ENCODE peak calls at places on chromosome 11, in ten cellular contexts. Q is H9, J is A673, R is cardiac muscle cell, W is heart right ventricle, Y is HCT116, D is endodermal cell, P is adrenal gland, T is uterus, H is GM23338. I is an unnamed sample.

GRCh38 chr11:575324-575995 is 810 bp upstream of the PHRF1 start:
- DNase-seq in Q (no peak), J (peak; percentile 63), P (no peak), W (no peak), T (no peak), H (peak; percentile 88), R (peak; percentile 89), Y (peak; percentile 24), D (peak; percentile 96), I (peak; percentile 73)

GRCh38 chr11:29676993-29677392 is 339.8 kb downstream of the KCNA4 start:
- DNase-seq in J (no peak), Q (no peak), P (no peak), R (no peak), W (no peak), T (no peak), D (no peak), H (no peak), Y (no peak), I (no peak)

GRCh38 chr11:64969209-64969608 is 2.7 kb downstream of the MAJIN start:
- DNase-seq in H (no peak), J (peak; percentile 39), Y (no peak), Q (no peak), P (no peak), D (no peak), R (no peak), T (no peak), W (no peak), I (no peak)

GRCh38 chr11:18726040-18726439 is at the start of gene IGSF22:
- DNase-seq in D (peak; percentile 78), H (peak; percentile 76), P (no peak), Q (peak; percentile 61), Y (no peak), T (no peak), W (no peak), R (no peak), J (peak; percentile 39), I (no peak)

GRCh38 chr11:8068605-8069221 is 12.3 kb upstream of the TUB start:
- DNase-seq in W (peak; percentile 50), R (peak; percentile 55), P (peak; percentile 94), Y (no peak), D (peak; percentile 45), H (no peak), T (peak; percentile 72), Q (peak; percentile 23), J (peak; percentile 55), I (no peak)

GRCh38 chr11:113192121-113192925 is 122.1 kb upstream of the TTC12 start:
- DNase-seq in H (no peak), D (no peak), R (no peak), W (no peak), Y (no peak), T (no peak), J (no peak), P (no peak), Q (no peak), I (no peak)

GRCh38 chr11:114821626-114822025 is 143.3 kb downstream of the NXPE2 start:
- DNase-seq in T (no peak), W (no peak), H (peak; percentile 45), P (peak; percentile 75), Y (no peak), Q (peak; percentile 65), J (no peak), R (no peak), D (peak; percentile 64), I (no peak)

GRCh38 chr11:63840356-63841060 is 1.6 kb downstream of the MARK2 start:
- DNase-seq in Y (no peak), T (no peak), R (no peak), Q (no peak), D (no peak), J (no peak), P (no peak), W (no peak), H (no peak), I (no peak)

GRCh38 chr11:65404638-65405339 is 17.8 kb upstream of the NEAT1 start:
- DNase-seq in W (no peak), R (no peak), Q (no peak), T (no peak), D (no peak), H (no peak), J (no peak), Y (no peak), P (no peak), I (peak; percentile 53)

GRCh38 chr11:130452171-130452570 is 3.7 kb downstream of the ADAMTS15 start:
- DNase-seq in P (no peak), J (no peak), Q (no peak), T (no peak), R (no peak), Y (no peak), H (no peak), D (no peak), W (no peak), I (no peak)
- H3K4me1 ChIP-seq in P (peaks cover 10% of the 10 kb centered on the region), J (peaks cover 10% of the 10 kb centered on the region), Q (peaks cover 2% of the 10 kb centered on the region), T (no peaks in the 10 kb centered on the region), R (peaks cover 27% of the 10 kb centered on the region), Y (peaks cover 11% of the 10 kb centered on the region), H (no peaks in the 10 kb centered on the region), D (no peaks in the 10 kb centered on the region), W (peaks cover 61% of the 10 kb centered on the region), I (peaks cover 9% of the 10 kb centered on the region)

GRCh38 chr11:19795082-19795481 is 82.4 kb downstream of the NAV2 start:
- DNase-seq in W (no peak), J (no peak), D (no peak), H (no peak), Y (no peak), P (no peak), R (no peak), Q (no peak), T (no peak), I (no peak)

GRCh38 chr11:19803506-19803998 is 90.9 kb downstream of the NAV2 start:
- DNase-seq in Y (no peak), Q (no peak), W (no peak), D (no peak), H (peak; percentile 29), J (no peak), T (no peak), R (no peak), P (no peak), I (no peak)

GRCh38 chr11:19800714-19801519 is 88.3 kb downstream of the NAV2 start:
- DNase-seq in D (peak; percentile 67), R (no peak), P (no peak), H (peak; percentile 50), J (no peak), W (no peak), Q (peak; percentile 50), T (no peak), Y (no peak), I (no peak)

GRCh38 chr11:19802773-19803293 is 90.2 kb downstream of the NAV2 start:
- DNase-seq in P (no peak), Y (no peak), J (no peak), R (no peak), D (no peak), Q (no peak), H (no peak), T (no peak), W (no peak), I (peak; percentile 11)

DNA sequence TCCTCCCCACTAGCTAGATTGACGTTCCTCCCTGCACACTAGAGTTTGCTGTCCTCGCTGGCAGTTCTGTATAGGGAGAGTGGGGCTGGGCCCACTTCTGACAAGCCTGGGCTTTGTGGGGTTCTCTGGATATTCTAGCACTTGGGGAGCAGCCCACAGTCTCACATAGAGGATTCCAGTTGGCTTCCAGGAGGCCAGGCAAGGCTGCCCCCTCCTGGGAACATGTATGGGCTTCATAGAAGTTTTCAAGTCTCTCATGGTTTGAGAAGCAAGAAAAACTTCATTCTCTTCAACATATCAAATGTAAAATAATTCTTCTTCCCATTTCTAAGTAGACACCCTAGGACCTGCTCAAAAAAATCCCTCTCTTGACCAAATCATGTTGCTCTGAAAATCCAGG is 87.5 kb downstream of the NAV2 start:
- DNase-seq in R (no peak), Y (no peak), H (peak; percentile 60), W (no peak), D (peak; percentile 71), T (no peak), J (no peak), Q (no peak), P (no peak), I (peak; percentile 61)
- TF ChIP-seq CTCF in R (peak; percentile 47), Y (peak; percentile 35), H (peak; percentile 52), W (peak; percentile 22), D (peak; percentile 74), T (no peak), J (peak; percentile 17), Q (peak; percentile 62), P (no peak), I (no peak)

GRCh38 chr11:44566559-44566949 is 1.1 kb downstream of the CD82 start:
- DNase-seq in R (no peak), Y (no peak), W (no peak), D (peak; percentile 45), P (no peak), T (no peak), Q (no peak), J (no peak), H (no peak), I (no peak)
- H3K4me1 ChIP-seq in R (peaks cover 7% of the 10 kb centered on the region), Y (peaks cover 41% of the 10 kb centered on the region), W (peaks cover 50% of the 10 kb centered on the region), D (no peaks in the 10 kb centered on the region), P (peaks cover 26% of the 10 kb centered on the region), T (no peaks in the 10 kb centered on the region), Q (no peaks in the 10 kb centered on the region), J (peaks cover 26% of the 10 kb centered on the region), H (peaks cover 22% of the 10 kb centered on the region), I (peaks cover 29% of the 10 kb centered on the region)

DNA sequence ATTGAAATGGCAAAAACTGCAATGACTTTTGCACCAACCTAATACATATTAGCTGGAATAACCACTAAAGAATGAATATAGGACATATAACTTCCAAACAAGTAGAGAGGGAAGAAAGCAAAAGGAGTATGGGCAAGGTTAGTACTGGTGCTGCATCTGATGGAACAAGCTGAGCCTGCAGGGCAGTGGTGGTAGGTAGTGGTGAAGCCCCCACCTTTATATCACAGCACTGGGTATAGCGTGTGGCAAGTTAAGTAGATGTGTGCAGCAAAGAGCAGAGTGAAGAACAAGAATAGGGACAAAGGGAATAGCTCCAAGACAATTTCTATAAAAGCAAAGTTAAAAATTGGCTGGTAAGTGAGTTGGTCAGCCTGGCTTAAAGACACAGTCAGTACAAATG is 62.3 kb downstream of the CTNND1 start:
- DNase-seq in Q (no peak), T (no peak), R (no peak), D (no peak), P (no peak), J (no peak), H (no peak), W (no peak), Y (no peak), I (no peak)
- TF ChIP-seq CTCF in Q (no peak), T (no peak), R (no peak), D (no peak), P (no peak), J (no peak), H (no peak), W (no peak), Y (no peak), I (no peak)

GRCh38 chr11:126461996-126462395 is 106.5 kb downstream of the ST3GAL4 start:
- DNase-seq in R (no peak), W (no peak), J (no peak), T (no peak), D (no peak), Y (no peak), P (no peak), Q (no peak), H (no peak), I (no peak)
- H3K4me1 ChIP-seq in R (peaks cover 7% of the 10 kb centered on the region), W (peaks cover 13% of the 10 kb centered on the region), J (peaks cover 28% of the 10 kb centered on the region), T (no peaks in the 10 kb centered on the region), D (no peaks in the 10 kb centered on the region), Y (no peaks in the 10 kb centered on the region), P (no peaks in the 10 kb centered on the region), Q (no peaks in the 10 kb centered on the region), H (no peaks in the 10 kb centered on the region), I (no peaks in the 10 kb centered on the region)